ENCODE peak calls at places on chromosomes 1 and 21, in six cellular contexts. One of them, this sample, is unnamed.

GRCh38 chr21:14569868-14570267 is 23.8 kb upstream of the SAMSN1 start:
- DNase-seq in HEK293T: no peak
- DNase-seq in caudate nucleus: no peak
- DNase-seq in astrocyte of the spinal cord: no peak
- DNase-seq in NCI-H146: no peak
- DNase-seq in brain microvascular endothelial cell: no peak
- DNase-seq in this sample: no peak

GRCh38 chr1:167650266-167651160 is 20.5 kb downstream of the RCSD1 start:
- DNase-seq in astrocyte of the spinal cord: no peak
- DNase-seq in caudate nucleus: no peak
- DNase-seq in HEK293T: no peak
- DNase-seq in NCI-H146: no peak
- DNase-seq in brain microvascular endothelial cell: no peak
- DNase-seq in this sample: no peak

GRCh38 chr21:22258821-22259220 is 1260.6 kb downstream of the NCAM2 start:
- DNase-seq in NCI-H146: no peak
- DNase-seq in HEK293T: no peak
- DNase-seq in caudate nucleus: no peak
- DNase-seq in brain microvascular endothelial cell: no peak
- DNase-seq in astrocyte of the spinal cord: no peak
- DNase-seq in this sample: no peak

GRCh38 chr1:113786055-113786454 is 26.2 kb downstream of the RSBN1 start:
- DNase-seq in caudate nucleus: no peak
- DNase-seq in brain microvascular endothelial cell: no peak
- DNase-seq in HEK293T: peak
- DNase-seq in NCI-H146: no peak
- DNase-seq in astrocyte of the spinal cord: no peak
- DNase-seq in this sample: no peak

GRCh38 chr1:98732985-98733781 is 71.7 kb downstream of the SNX7 start:
- DNase-seq in HEK293T: no peak
- DNase-seq in caudate nucleus: no peak
- DNase-seq in astrocyte of the spinal cord: no peak
- DNase-seq in brain microvascular endothelial cell: no peak
- DNase-seq in NCI-H146: no peak
- DNase-seq in this sample: no peak

GRCh38 chr1:4786061-4786460 is 131.7 kb downstream of the AJAP1 start:
- DNase-seq in HEK293T: no peak
- DNase-seq in caudate nucleus: no peak
- DNase-seq in astrocyte of the spinal cord: no peak
- DNase-seq in NCI-H146: no peak
- DNase-seq in brain microvascular endothelial cell: no peak
- DNase-seq in this sample: no peak

GRCh38 chr1:94924967-94925366 is 1.9 kb downstream of the CNN3 start:
- DNase-seq in caudate nucleus: no peak
- DNase-seq in NCI-H146: no peak
- DNase-seq in brain microvascular endothelial cell: no peak
- DNase-seq in astrocyte of the spinal cord: peak
- DNase-seq in HEK293T: no peak
- DNase-seq in this sample: peak

GRCh38 chr1:17002524-17002902 is 9.2 kb downstream of the ATP13A2 start:
- DNase-seq in astrocyte of the spinal cord: no peak
- DNase-seq in brain microvascular endothelial cell: no peak
- DNase-seq in NCI-H146: no peak
- DNase-seq in HEK293T: no peak
- DNase-seq in caudate nucleus: no peak
- DNase-seq in this sample: no peak

GRCh38 chr1:234502785-234503184 is 23.8 kb upstream of the TARBP1 start:
- DNase-seq in caudate nucleus: no peak
- DNase-seq in brain microvascular endothelial cell: no peak
- DNase-seq in astrocyte of the spinal cord: no peak
- DNase-seq in NCI-H146: no peak
- DNase-seq in HEK293T: no peak
- DNase-seq in this sample: no peak

GRCh38 chr1:36471830-36472641 is 7.9 kb upstream of the MRPS15 start:
- DNase-seq in NCI-H146: no peak
- DNase-seq in brain microvascular endothelial cell: no peak
- DNase-seq in astrocyte of the spinal cord: no peak
- DNase-seq in HEK293T: no peak
- DNase-seq in caudate nucleus: no peak
- DNase-seq in this sample: no peak

GRCh38 chr1:28395181-28395580 is 25.6 kb downstream of the PHACTR4 start:
- DNase-seq in NCI-H146: no peak
- DNase-seq in brain microvascular endothelial cell: no peak
- DNase-seq in HEK293T: no peak
- DNase-seq in astrocyte of the spinal cord: no peak
- DNase-seq in caudate nucleus: no peak
- DNase-seq in this sample: no peak